ENCODE peak calls at places on chromosomes 13 and 19, in six cellular contexts. N, M, B, T, J and X are unnamed samples.

GRCh38 chr13:70613295-70613694 is 505.0 kb upstream of the KLHL1 start:
- DNase-seq in N (peak; percentile 0), M (no peak), B (no peak), T (no peak), J (no peak), X (no peak)

GRCh38 chr19:12113121-12113520 is 27.0 kb downstream of the ZNF20 start:
- DNase-seq in N (no peak), M (no peak), B (no peak), T (no peak), J (no peak), X (no peak)

GRCh38 chr19:33205110-33205509 is 11.0 kb downstream of the LRP3 start:
- DNase-seq in N (no peak), M (no peak), B (no peak), T (peak; percentile 10), J (no peak), X (no peak)

GRCh38 chr13:49454388-49455015 is 10.4 kb downstream of the SETDB2 start:
- DNase-seq in N (peak; percentile 60), M (no peak), B (no peak), T (no peak), J (no peak), X (no peak)

GRCh38 chr19:18789883-18790565 is 1.1 kb downstream of the COMP start:
- DNase-seq in N (peak; percentile 57), M (no peak), B (peak; percentile 72), T (no peak), J (no peak), X (no peak)

GRCh38 chr19:49847731-49848696 is 2.9 kb upstream of the PTOV1 start:
- DNase-seq in N (peak; percentile 89), M (no peak), B (no peak), T (no peak), J (peak; percentile 80), X (no peak)

GRCh38 chr19:920051-920857 is 3.1 kb downstream of the KISS1R start:
- DNase-seq in N (peak; percentile 59), M (no peak), B (peak; percentile 57), T (no peak), J (no peak), X (no peak)

GRCh38 chr13:32316476-32316875 is 1.2 kb downstream of the BRCA2 start:
- DNase-seq in N (peak; percentile 8), M (no peak), B (no peak), T (no peak), J (no peak), X (no peak)

GRCh38 chr19:9828551-9829063 is 889 bp downstream of the UBL5 start:
- DNase-seq in N (no peak), M (no peak), B (no peak), T (no peak), J (no peak), X (no peak)

GRCh38 chr13:52845766-52846566 is 2.5 kb downstream of the PCDH8 start:
- DNase-seq in N (peak; percentile 10), M (peak; percentile 85), B (peak; percentile 79), T (no peak), J (no peak), X (peak; percentile 47)

GRCh38 chr19:7622933-7623685 is 6.2 kb downstream of the XAB2 start:
- DNase-seq in N (no peak), M (no peak), B (no peak), T (no peak), J (no peak), X (no peak)

GRCh38 chr19:750640-751423 is at the start of gene MISP:
- DNase-seq in N (no peak), M (no peak), B (no peak), T (no peak), J (no peak), X (peak; percentile 80)

GRCh38 chr13:34411177-34411576 is 530.9 kb upstream of the NBEA start:
- DNase-seq in N (no peak), M (no peak), B (no peak), T (no peak), J (no peak), X (no peak)

GRCh38 chr13:98829541-98829940 is 77.1 kb upstream of the SLC15A1 start:
- DNase-seq in N (no peak), M (no peak), B (no peak), T (no peak), J (no peak), X (no peak)

GRCh38 chr19:37362733-37363132 is 8.2 kb upstream of the ZNF527 start:
- DNase-seq in N (no peak), M (no peak), B (no peak), T (no peak), J (no peak), X (no peak)

GRCh38 chr13:37954191-37954590 is 84.6 kb upstream of the TRPC4 start:
- DNase-seq in N (no peak), M (no peak), B (no peak), T (no peak), J (no peak), X (no peak)

GRCh38 chr19:19421326-19421725 is 15.9 kb downstream of the GATAD2A start:
- DNase-seq in N (no peak), M (no peak), B (no peak), T (no peak), J (no peak), X (no peak)

GRCh38 chr19:46890423-46891170 is 29.8 kb downstream of the ARHGAP35 start:
- DNase-seq in N (peak; percentile 95), M (no peak), B (no peak), T (no peak), J (peak; percentile 98), X (no peak)

GRCh38 chr13:113080361-113080831 is 25.2 kb upstream of the F7 start:
- DNase-seq in N (no peak), M (no peak), B (no peak), T (peak; percentile 15), J (no peak), X (no peak)

GRCh38 chr13:49214917-49215376 is 5.2 kb upstream of the MLNR start:
- DNase-seq in N (peak; percentile 45), M (no peak), B (no peak), T (peak; percentile 38), J (no peak), X (peak; percentile 71)

GRCh38 chr13:46516624-46517318 is 36.2 kb upstream of the LRCH1 start:
- DNase-seq in N (peak; percentile 56), M (no peak), B (no peak), T (no peak), J (no peak), X (no peak)

GRCh38 chr13:39329182-39329639 is 273.8 kb downstream of the LHFPL6 start:
- DNase-seq in N (no peak), M (no peak), B (no peak), T (no peak), J (no peak), X (no peak)

GRCh38 chr13:28654276-28654675 is 4.7 kb upstream of the POMP start:
- DNase-seq in N (peak; percentile 61), M (no peak), B (no peak), T (no peak), J (peak; percentile 52), X (no peak)

GRCh38 chr19:7637374-7638256 is 705 bp downstream of the STXBP2 start:
- DNase-seq in N (no peak), M (no peak), B (no peak), T (peak; percentile 54), J (no peak), X (peak; percentile 89)

GRCh38 chr13:37168151-37168550 is 62.7 kb upstream of the CSNK1A1L start:
- DNase-seq in N (no peak), M (no peak), B (no peak), T (no peak), J (no peak), X (no peak)

DNA sequence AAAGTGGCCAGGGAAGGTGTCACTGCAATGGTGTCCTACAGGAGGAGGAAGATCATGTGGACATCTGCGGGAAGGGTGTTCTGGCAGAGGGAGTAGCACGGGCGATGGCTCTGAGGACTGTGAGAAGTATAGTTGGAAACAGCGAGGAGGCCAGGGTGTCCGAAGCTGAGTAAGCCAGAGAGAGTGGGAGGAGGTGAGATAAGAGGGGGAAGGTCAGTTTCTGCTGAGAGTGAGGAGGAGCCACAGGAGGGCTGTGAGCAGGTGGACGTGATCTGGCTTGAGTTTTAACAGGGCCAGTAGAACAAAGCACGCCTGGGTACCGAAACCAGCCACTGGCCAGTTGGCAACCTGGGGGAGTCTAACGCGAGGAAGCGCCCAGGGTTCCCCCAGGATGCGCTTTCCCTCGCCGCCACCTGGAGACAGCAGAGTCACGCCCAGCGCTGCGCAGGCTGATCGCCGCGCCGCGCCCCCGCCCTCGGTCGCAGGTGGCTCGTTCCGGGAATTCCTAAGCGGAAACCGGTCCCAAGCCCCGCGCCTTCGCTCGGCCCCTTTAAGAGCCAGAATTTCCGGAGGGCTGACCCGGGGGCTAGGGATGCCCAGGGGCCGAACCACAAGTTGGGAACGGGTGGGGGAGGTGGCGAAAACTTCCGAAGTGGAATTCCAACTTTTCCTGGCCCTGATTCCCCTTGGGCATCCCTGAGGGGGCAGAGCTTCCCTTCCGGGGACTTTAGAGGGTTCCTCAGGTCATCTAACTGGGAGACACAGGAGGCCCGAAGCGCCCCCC is 1.1 kb upstream of the LSR start:
- DNase-seq in N (peak; percentile 6), M (peak; percentile 66), B (peak; percentile 85), T (peak; percentile 47), J (no peak), X (peak; percentile 90)
- TF ChIP-seq CTCF in N (no peak), M (no peak), B (peak; percentile 46), T (peak; percentile 25), J (no peak), X (peak; percentile 53)

DNA sequence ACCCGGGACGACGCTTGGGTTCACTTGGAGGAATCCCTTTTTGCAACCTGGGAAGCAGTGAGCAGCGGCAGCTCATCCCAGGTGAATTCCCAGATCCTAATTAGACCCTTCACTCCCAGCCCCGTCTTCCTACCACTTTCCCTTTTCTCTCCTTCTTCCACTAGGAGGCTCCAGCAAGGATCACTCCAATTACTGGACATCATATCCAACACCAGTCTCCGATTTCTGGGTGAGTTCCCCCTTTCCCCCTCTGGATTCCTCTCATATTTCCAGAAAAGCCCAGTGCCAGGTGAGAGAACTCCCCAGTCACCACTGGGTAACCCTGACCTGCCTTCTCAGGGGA is 17.1 kb upstream of the ZSCAN4 start:
- DNase-seq in N (no peak), M (no peak), B (no peak), T (no peak), J (no peak), X (no peak)
- TF ChIP-seq CTCF in N (no peak), M (no peak), B (no peak), T (no peak), J (peak; percentile 11), X (no peak)

DNA sequence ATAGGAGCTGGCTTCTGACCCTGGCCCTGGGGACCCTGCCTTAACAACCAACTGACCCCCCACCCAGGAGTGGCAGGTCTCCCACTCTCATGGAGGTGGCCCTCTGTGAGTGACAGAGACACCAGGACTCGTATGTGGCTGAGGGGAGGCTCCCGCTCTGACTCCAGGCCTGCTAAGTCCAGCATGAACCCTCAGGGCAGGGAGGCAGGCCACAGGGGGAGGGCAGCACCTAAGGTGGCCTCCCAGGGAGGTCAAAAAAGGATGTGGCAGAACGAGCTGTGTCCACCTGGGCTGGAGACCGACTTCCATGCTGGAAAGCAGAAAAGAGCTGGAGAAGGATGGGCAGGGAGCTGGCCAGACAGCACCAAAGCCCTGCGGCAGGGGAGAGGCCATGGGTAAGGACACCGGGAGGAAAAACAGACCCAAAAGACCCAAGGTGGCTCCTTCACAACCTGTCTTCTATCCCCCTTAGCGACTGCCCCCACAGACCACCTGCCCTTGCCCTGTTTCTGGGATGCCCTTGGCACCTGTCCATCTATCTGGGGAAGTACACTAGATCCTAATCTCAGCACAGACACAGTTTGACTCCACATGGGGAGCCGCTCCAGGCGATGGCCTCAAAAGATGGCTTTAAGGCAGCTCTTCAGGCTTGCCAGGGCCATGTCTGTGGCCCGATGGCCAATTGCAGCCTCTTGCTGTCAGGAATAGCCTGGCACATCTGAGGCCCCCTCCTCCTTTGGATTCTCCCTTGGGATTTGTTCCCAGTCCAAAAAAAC is 10.5 kb upstream of the SLC35E1 start:
- DNase-seq in N (no peak), M (no peak), B (no peak), T (no peak), J (no peak), X (no peak)
- TF ChIP-seq CTCF in N (no peak), M (no peak), B (no peak), T (no peak), J (no peak), X (no peak)

GRCh38 chr13:110073982-110074381 is 233.0 kb downstream of the COL4A1 start:
- DNase-seq in N (no peak), M (no peak), B (no peak), T (no peak), J (no peak), X (no peak)
- TF ChIP-seq CTCF in N (no peak), M (no peak), B (no peak), T (no peak), J (no peak), X (no peak)